ENCODE peak calls at places on chromosomes 3 and 15, in five cellular contexts. Y is mammary epithelial cell, R is fibroblast of lung, D is astrocyte, I is neural progenitor cell. L is an unnamed sample.

GRCh38 chr3:24846286-24846860 is 351.7 kb upstream of the THRB start:
- DNase-seq in D (no peak), Y (no peak), R (no peak), I (no peak), L (no peak)

GRCh38 chr3:159902531-159903314 is 85.9 kb upstream of the IL12A start:
- DNase-seq in R (no peak), Y (no peak), I (no peak), D (no peak), L (peak)

GRCh38 chr3:16464499-16465150 is 48.9 kb downstream of the RFTN1 start:
- DNase-seq in D (peak), R (peak), Y (no peak), I (no peak), L (no peak)

GRCh38 chr3:95654567-95655362 is 1159.6 kb upstream of the EPHA6 start:
- DNase-seq in Y (no peak), D (no peak), I (no peak), R (no peak), L (no peak)

GRCh38 chr15:89903015-89903857 is 9.4 kb upstream of the AP3S2 start:
- DNase-seq in R (no peak), I (no peak), Y (no peak), D (no peak), L (no peak)

GRCh38 chr3:72597756-72598195 is 250.5 kb downstream of the SHQ1 start:
- DNase-seq in I (peak), R (peak), D (peak), Y (peak), L (peak)

GRCh38 chr3:31815631-31816440 is 165.2 kb downstream of the OSBPL10 start:
- DNase-seq in Y (no peak), D (no peak), I (no peak), R (no peak), L (no peak)

GRCh38 chr3:126540342-126540849 is 16.4 kb downstream of the CHST13 start:
- DNase-seq in R (peak), I (no peak), Y (peak), D (peak), L (peak)

GRCh38 chr3:14296352-14296751 is 106.1 kb upstream of the SLC6A6 start:
- DNase-seq in R (no peak), I (no peak), Y (no peak), D (no peak), L (no peak)

GRCh38 chr15:80727196-80727595 is 32.1 kb downstream of the ABHD17C start:
- DNase-seq in Y (no peak), I (no peak), R (peak), D (peak), L (no peak)

GRCh38 chr3:126013742-126014141 is 44.8 kb downstream of the ROPN1B start:
- DNase-seq in Y (peak), R (peak), D (peak), I (peak), L (no peak)

GRCh38 chr15:45129651-45130129 is at the start of the genes DUOX1 and DUOXA1:
- DNase-seq in Y (peak), D (no peak), R (no peak), I (peak), L (no peak)

GRCh38 chr15:37900286-37901221 is 33.9 kb upstream of the TMCO5A start:
- DNase-seq in Y (peak), R (peak), I (no peak), D (peak), L (peak)

GRCh38 chr3:49415931-49416601 is 3.8 kb downstream of the TCTA start:
- DNase-seq in D (no peak), R (no peak), I (no peak), Y (no peak), L (no peak)

GRCh38 chr15:68629519-68630204 is 50.9 kb downstream of the CORO2B start:
- DNase-seq in I (no peak), D (no peak), R (no peak), Y (no peak), L (no peak)

GRCh38 chr3:177538064-177538742 is 340.9 kb upstream of the TBL1XR1 start:
- DNase-seq in I (no peak), D (peak), R (peak), Y (peak), L (no peak)

GRCh38 chr3:55017876-55018275 is 90.0 kb upstream of the LRTM1 start:
- DNase-seq in I (no peak), D (peak), R (peak), Y (no peak), L (no peak)

GRCh38 chr15:43932036-43932435 is 105.2 kb downstream of the WDR76 start:
- DNase-seq in Y (no peak), I (no peak), R (no peak), D (no peak), L (no peak)

GRCh38 chr15:88894348-88894818 is 961 bp downstream of the HAPLN3 start:
- DNase-seq in I (peak), Y (peak), R (peak), D (no peak), L (peak)

GRCh38 chr3:154310840-154311239 is 13.4 kb downstream of the DHX36 start:
- DNase-seq in D (no peak), I (no peak), Y (no peak), R (peak), L (no peak)

GRCh38 chr15:98703291-98703690 is 55.0 kb downstream of the IGF1R start:
- DNase-seq in Y (no peak), R (no peak), I (no peak), D (no peak), L (no peak)

GRCh38 chr3:158273646-158274045 is 163.8 kb downstream of the RSRC1 start:
- DNase-seq in R (no peak), I (no peak), D (no peak), Y (no peak), L (no peak)

GRCh38 chr3:33139996-33140395 is 26.2 kb downstream of the CRTAP start:
- DNase-seq in D (peak), I (no peak), Y (no peak), R (peak), L (no peak)

GRCh38 chr15:47551079-47551478 is 166.2 kb upstream of the SEMA6D start:
- DNase-seq in D (no peak), I (peak), Y (no peak), R (no peak), L (peak)

GRCh38 chr15:70062321-70062956 is 35.3 kb downstream of the TLE3 start:
- DNase-seq in I (peak), R (peak), D (peak), Y (no peak), L (peak)

GRCh38 chr3:130626021-130626420 is 109.0 kb downstream of the COL6A6 start:
- DNase-seq in R (peak), D (peak), Y (peak), I (no peak), L (peak)

GRCh38 chr3:13276438-13277129 is 143.5 kb downstream of the NUP210 start:
- DNase-seq in I (no peak), Y (no peak), R (no peak), D (no peak), L (no peak)

GRCh38 chr3:11495948-11496557 is 147.7 kb downstream of the VGLL4 start:
- DNase-seq in Y (no peak), I (peak), D (peak), R (peak), L (no peak)

GRCh38 chr3:64399205-64399800 is 174.0 kb upstream of the PRICKLE2 start:
- DNase-seq in R (peak), I (peak), Y (peak), D (peak), L (peak)

GRCh38 chr15:88118035-88118434 is 138.5 kb downstream of the NTRK3 start:
- DNase-seq in D (no peak), Y (no peak), I (no peak), R (no peak), L (no peak)

GRCh38 chr3:156483961-156484787 is 70.7 kb downstream of the SSR3 start:
- DNase-seq in Y (peak), I (no peak), R (peak), D (peak), L (peak)

GRCh38 chr3:100518983-100519382 is 26.6 kb downstream of the TMEM45A start:
- DNase-seq in D (peak), R (peak), I (no peak), Y (peak), L (no peak)

GRCh38 chr3:48397767-48398681 is 26.0 kb downstream of the FBXW12 start:
- DNase-seq in Y (no peak), D (no peak), R (no peak), I (no peak), L (no peak)

GRCh38 chr3:160691151-160691550 is 14.2 kb downstream of the ARL14 start:
- DNase-seq in Y (no peak), R (no peak), D (no peak), I (no peak), L (no peak)

DNA sequence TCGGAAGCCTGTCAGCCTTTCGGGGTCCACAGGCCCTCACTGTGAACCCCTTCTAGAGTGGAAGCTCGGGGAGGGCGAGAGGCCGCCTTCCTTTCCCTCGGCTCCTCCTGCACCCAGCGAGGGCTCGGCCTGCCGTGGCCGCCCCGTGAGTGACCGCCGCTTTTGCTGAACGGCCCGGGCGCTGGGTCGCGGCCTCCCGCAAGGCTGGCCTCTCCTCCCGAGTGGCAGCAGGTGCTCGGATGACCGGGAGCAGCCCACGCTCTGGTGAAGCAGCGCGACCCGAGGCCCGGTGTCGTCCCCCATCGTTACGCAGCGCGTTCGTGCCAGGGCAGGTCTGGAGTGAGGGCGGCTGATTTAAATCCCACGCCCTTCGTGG is 53.8 kb downstream of the LRRK1 start:
- DNase-seq in D (no peak), R (no peak), Y (no peak), I (peak), L (no peak)
- TF ChIP-seq EZH2 in D (no peak), R (no peak), Y (no peak), I (no peak), L (no peak)

GRCh38 chr15:65396965-65397317 is 19.1 kb upstream of the IGDCC3 start:
- DNase-seq in I (no peak), Y (no peak), D (no peak), R (no peak), L (no peak)

GRCh38 chr15:65396283-65396964 is 18.6 kb upstream of the IGDCC3 start:
- DNase-seq in R (no peak), D (no peak), Y (no peak), I (peak), L (no peak)

GRCh38 chr15:65394936-65395335 is 17.1 kb upstream of the IGDCC3 start:
- DNase-seq in R (no peak), Y (no peak), D (no peak), I (no peak), L (no peak)

GRCh38 chr15:65394280-65394789 is 16.5 kb upstream of the IGDCC3 start:
- DNase-seq in D (no peak), Y (no peak), R (no peak), I (no peak), L (no peak)

GRCh38 chr15:65395567-65396185 is 17.9 kb upstream of the IGDCC3 start:
- DNase-seq in D (no peak), I (peak), Y (no peak), R (no peak), L (no peak)
- TF ChIP-seq EZH2 in D (peak), I (no peak), Y (peak), R (peak), L (no peak)

DNA sequence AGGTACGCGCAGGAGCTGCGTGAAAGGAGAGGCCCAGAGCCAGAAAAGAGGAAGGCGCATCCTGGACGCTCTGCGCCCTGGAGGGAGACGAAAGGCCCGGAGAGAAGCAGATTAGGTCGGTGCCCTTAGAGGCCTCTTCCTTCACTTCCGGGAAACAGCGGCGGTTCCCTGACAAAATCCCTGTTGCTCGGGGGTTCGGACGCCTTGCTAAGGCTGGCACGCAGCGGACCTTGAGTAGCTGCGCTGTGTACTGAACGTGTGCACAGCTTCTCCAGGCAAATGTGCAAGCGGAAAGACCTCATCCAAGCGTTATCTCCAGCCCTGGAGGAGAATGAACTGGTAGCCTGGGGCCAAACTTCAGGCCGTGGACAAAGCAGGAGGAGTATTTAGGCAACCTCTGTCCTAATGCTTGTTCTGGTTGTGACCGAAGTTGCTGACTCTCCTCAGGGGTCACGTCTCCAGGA is 3.0 kb upstream of the SOX14 start:
- DNase-seq in Y (no peak), R (no peak), I (peak), D (no peak), L (no peak)
- TF ChIP-seq EZH2 in Y (no peak), R (no peak), I (peak), D (no peak), L (no peak)

GRCh38 chr15:63600646-63601025 is 3.4 kb downstream of the FBXL22 start:
- DNase-seq in D (peak), Y (peak), R (peak), I (peak), L (peak)

GRCh38 chr15:63599401-63600000 is 2.3 kb downstream of the FBXL22 start:
- DNase-seq in I (peak), D (no peak), Y (peak), R (peak), L (peak)

GRCh38 chr15:63598467-63599400 is 1.5 kb downstream of the FBXL22 start:
- DNase-seq in D (no peak), Y (no peak), I (peak), R (peak), L (no peak)

GRCh38 chr15:63601026-63601726 is 4.0 kb downstream of the FBXL22 start:
- DNase-seq in I (peak), Y (no peak), R (peak), D (peak), L (peak)

GRCh38 chr15:63600001-63600645 is 2.9 kb downstream of the FBXL22 start:
- DNase-seq in Y (no peak), I (peak), R (no peak), D (no peak), L (peak)
- TF ChIP-seq EZH2 in Y (no peak), I (no peak), R (no peak), D (no peak), L (no peak)

DNA sequence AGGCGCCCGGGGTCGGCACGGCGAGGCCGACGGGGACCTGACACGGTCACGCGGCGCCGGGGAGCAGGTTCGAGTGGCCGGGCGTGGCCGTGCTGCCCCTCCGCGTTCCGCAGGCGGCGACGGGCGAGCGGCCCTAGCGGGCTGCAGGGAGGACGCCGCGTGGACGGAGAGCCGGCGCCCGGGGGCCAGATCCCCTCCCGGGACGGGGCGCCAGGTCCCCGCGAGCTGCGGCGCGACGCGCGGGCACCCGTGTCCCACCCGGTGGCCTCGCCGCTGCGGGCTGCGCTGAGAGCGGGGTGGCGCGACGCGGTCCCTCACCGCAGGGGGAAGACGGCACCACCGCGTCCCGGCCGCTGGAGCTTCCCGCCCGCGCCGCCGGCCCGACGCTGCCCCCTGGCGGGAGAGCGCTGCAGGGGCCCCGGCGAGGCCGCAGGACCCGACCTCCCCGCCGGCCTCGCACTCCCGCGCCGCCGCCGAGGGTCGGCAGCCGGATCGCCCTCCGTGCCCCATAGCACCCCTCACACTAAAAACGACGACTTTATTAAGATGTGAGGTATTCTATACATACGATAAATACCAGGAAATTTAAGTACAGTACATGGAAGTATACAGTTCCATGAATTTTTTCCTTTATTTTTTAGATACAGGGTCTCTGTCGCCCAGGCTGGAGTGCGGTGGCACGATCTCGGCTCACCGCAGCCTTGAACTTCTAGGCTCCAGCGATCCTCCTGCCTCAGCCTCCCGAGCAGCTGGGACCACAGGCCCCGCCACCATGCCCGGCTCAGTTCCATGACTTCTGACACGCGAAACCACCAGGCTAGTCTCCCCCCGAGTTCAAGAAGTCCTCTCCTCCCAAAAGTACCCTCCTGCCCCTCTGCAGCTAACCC is 1.3 kb upstream of the PIGZ start:
- DNase-seq in I (peak), D (no peak), Y (peak), R (peak), L (peak)
- TF ChIP-seq EZH2 in I (peak), D (no peak), Y (no peak), R (no peak), L (no peak)

DNA sequence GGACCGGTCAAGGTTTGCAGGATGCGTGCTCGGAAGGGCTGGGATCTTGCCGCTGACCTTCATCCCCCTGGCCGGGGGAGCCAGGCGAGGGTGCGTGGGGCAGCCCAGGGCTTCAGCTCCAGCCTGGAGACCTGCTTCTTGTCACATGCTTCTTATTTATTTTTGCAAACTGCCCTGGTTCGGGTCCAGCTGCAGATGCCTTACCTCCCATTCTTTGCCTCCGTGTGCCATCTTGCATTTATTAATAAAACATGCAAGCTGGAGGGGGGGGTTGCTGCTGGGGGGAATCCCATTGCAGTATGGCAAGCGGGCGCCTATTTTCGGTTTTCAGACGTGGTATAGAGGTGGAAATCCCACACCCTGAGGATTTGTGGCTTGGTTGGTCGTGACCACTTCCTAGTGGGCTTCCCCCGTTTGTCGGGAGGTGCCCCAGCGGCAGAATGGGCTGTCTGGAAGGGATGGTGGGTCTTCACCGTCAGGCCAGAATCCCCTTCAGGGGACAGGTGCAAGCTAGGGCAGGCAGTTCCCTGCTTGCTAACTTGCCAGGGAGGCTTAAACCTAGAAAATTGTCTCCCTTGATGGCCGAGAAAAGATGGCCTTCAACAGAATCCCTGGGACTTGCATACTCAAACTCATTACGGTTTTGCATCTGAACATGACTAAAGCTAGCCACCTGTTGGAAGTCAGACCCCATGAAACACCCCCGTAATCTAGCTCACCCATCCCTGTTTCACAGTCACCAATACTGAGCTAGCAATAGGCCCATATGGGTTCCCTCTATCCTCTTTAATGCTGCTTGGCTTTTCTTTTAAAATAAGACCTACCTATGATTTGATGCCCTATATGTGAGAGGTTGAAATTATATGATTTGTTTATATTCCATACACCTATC is 559 bp downstream of the TMEM266 start:
- DNase-seq in R (no peak), I (no peak), Y (no peak), D (no peak), L (no peak)
- TF ChIP-seq EZH2 in R (peak), I (no peak), Y (no peak), D (peak), L (no peak)